ENCODE peak calls at places on chromosomes 1 and 21, in five cellular contexts. O is CD8-positive, alpha-beta T cell; V is activated naive CD4-positive, alpha-beta T cell; B is iris pigment epithelial cell; F is breast epithelium. L is an unnamed sample.

GRCh38 chr1:15328245-15328784 is 81.3 kb downstream of the FHAD1 start:
- DNase-seq in B (no peak), O (no peak), V (no peak), F (no peak), L (no peak)

GRCh38 chr1:162943627-162944026 is 82.7 kb upstream of the CCDC190 start:
- DNase-seq in V (no peak), B (peak), F (no peak), O (no peak), L (no peak)

GRCh38 chr1:80882552-80882951 is 918.2 kb upstream of the ADGRL2 start:
- DNase-seq in V (no peak), B (peak), O (no peak), F (no peak), L (no peak)

GRCh38 chr1:245332513-245332912 is 177.7 kb downstream of the KIF26B start:
- DNase-seq in B (no peak), F (no peak), V (no peak), O (no peak), L (no peak)

GRCh38 chr1:201223852-201224670 is 33.4 kb downstream of the IGFN1 start:
- DNase-seq in F (no peak), B (no peak), O (no peak), V (no peak), L (no peak)

GRCh38 chr21:44094832-44095231 is 12.4 kb upstream of the PWP2 start:
- DNase-seq in F (no peak), V (no peak), B (no peak), O (no peak), L (no peak)

GRCh38 chr1:234645474-234645953 is 35.5 kb upstream of the IRF2BP2 start:
- DNase-seq in B (no peak), O (no peak), V (no peak), F (no peak), L (no peak)

GRCh38 chr1:83798965-83799364 is 200.0 kb downstream of the TTLL7 start:
- DNase-seq in B (no peak), O (no peak), V (no peak), F (no peak), L (no peak)

GRCh38 chr1:230905733-230906132 is 37.4 kb upstream of the C1orf198 start:
- DNase-seq in B (no peak), F (no peak), O (no peak), V (no peak), L (peak)

GRCh38 chr1:171267391-171267790 is 19.1 kb downstream of the FMO1 start:
- DNase-seq in B (peak), F (no peak), V (no peak), O (no peak), L (no peak)

GRCh38 chr1:234627009-234627950 is 17.3 kb upstream of the IRF2BP2 start:
- DNase-seq in B (no peak), V (no peak), F (no peak), O (no peak), L (no peak)

GRCh38 chr1:24899581-24900485 is 30.2 kb downstream of the RUNX3 start:
- DNase-seq in F (no peak), O (no peak), B (no peak), V (no peak), L (peak)

GRCh38 chr1:248841702-248842395 is 3.8 kb downstream of the ZNF672 start:
- DNase-seq in B (peak), O (no peak), V (no peak), F (no peak), L (no peak)

GRCh38 chr1:156652131-156652991 is 10.4 kb downstream of the BCAN start:
- DNase-seq in O (no peak), V (no peak), B (peak), F (no peak), L (no peak)

GRCh38 chr1:117178756-117179155 is 32.0 kb downstream of the VTCN1 start:
- DNase-seq in O (no peak), V (no peak), F (no peak), B (no peak), L (no peak)

GRCh38 chr21:15586752-15587436 is 142.9 kb upstream of the USP25 start:
- DNase-seq in V (no peak), O (no peak), F (no peak), B (no peak), L (no peak)

GRCh38 chr1:2973661-2974593 is 47.3 kb upstream of the ACTRT2 start:
- DNase-seq in O (no peak), V (no peak), B (no peak), F (peak), L (no peak)

GRCh38 chr1:240189386-240189989 is 97.8 kb downstream of the FMN2 start:
- DNase-seq in O (peak), F (no peak), B (peak), V (no peak), L (no peak)

GRCh38 chr1:25054526-25054925 is 124.5 kb upstream of the RUNX3 start:
- DNase-seq in O (no peak), V (no peak), B (no peak), F (peak), L (no peak)

GRCh38 chr1:9361630-9362256 is 69.0 kb downstream of the SPSB1 start:
- DNase-seq in O (no peak), V (no peak), F (no peak), B (no peak), L (no peak)

GRCh38 chr1:21750841-21751240 is 32.1 kb downstream of the USP48 start:
- DNase-seq in F (no peak), B (no peak), O (no peak), V (no peak), L (no peak)

GRCh38 chr1:200206761-200207160 is 179.3 kb downstream of the NR5A2 start:
- DNase-seq in V (no peak), O (no peak), B (no peak), F (no peak), L (no peak)

GRCh38 chr1:160365325-160365724 is 1.5 kb upstream of the NHLH1 start:
- DNase-seq in O (no peak), B (no peak), V (no peak), F (no peak), L (no peak)

GRCh38 chr1:6801998-6802397 is 16.7 kb downstream of the CAMTA1 start:
- DNase-seq in V (no peak), O (no peak), B (peak), F (no peak), L (no peak)

GRCh38 chr1:153800516-153800915 is 25.3 kb downstream of the SLC27A3 start:
- DNase-seq in F (no peak), O (no peak), B (no peak), V (no peak), L (no peak)

GRCh38 chr1:25619101-25619890 is 2.7 kb downstream of the MAN1C1 start:
- DNase-seq in F (no peak), O (no peak), V (peak), B (peak), L (peak)

GRCh38 chr1:154749078-154749760 is 120.9 kb downstream of the KCNN3 start:
- DNase-seq in O (no peak), B (peak), F (no peak), V (no peak), L (no peak)

GRCh38 chr1:46961066-46961758 is 19.9 kb upstream of the CYP4A11 start:
- DNase-seq in F (no peak), V (no peak), B (no peak), O (no peak), L (no peak)

GRCh38 chr1:231091853-231092301 is 51.8 kb upstream of the FAM89A start:
- DNase-seq in O (no peak), B (peak), F (no peak), V (no peak), L (no peak)

GRCh38 chr1:235215453-235215852 is 54.4 kb upstream of the RBM34 start:
- DNase-seq in B (no peak), V (no peak), F (no peak), O (no peak), L (no peak)

GRCh38 chr1:192861860-192862259 is 53.0 kb downstream of the RGS2 start:
- DNase-seq in V (no peak), F (no peak), O (no peak), B (peak), L (no peak)

GRCh38 chr21:46056450-46056903 is 41.4 kb upstream of the COL6A2 start:
- DNase-seq in V (no peak), B (peak), O (no peak), F (peak), L (no peak)

GRCh38 chr1:170218261-170218660 is 72.5 kb downstream of the NTMT2 start:
- DNase-seq in F (no peak), O (no peak), V (no peak), B (no peak), L (no peak)

GRCh38 chr1:5423109-5423508 is 569.1 kb downstream of the NPHP4 start:
- DNase-seq in B (no peak), O (peak), V (no peak), F (no peak), L (no peak)

GRCh38 chr1:118154220-118154619 is 30.8 kb downstream of the SPAG17 start:
- DNase-seq in F (no peak), B (peak), V (no peak), O (no peak), L (no peak)

GRCh38 chr21:44347911-44348451 is 5.4 kb upstream of the TRPM2 start:
- DNase-seq in B (no peak), O (no peak), V (no peak), F (peak), L (no peak)

GRCh38 chr1:245310605-245311531 is 156.1 kb downstream of the KIF26B start:
- DNase-seq in B (no peak), V (no peak), F (no peak), O (no peak), L (no peak)

GRCh38 chr1:78284354-78284753 is 206.4 kb upstream of the PTGFR start:
- DNase-seq in O (no peak), V (no peak), F (no peak), B (peak), L (no peak)

GRCh38 chr1:51316113-51316763 is 14.1 kb downstream of the TTC39A start:
- DNase-seq in V (no peak), O (no peak), F (no peak), B (no peak), L (no peak)

GRCh38 chr21:39518055-39518844 is 66.5 kb downstream of the SH3BGR start:
- DNase-seq in V (no peak), B (peak), F (no peak), O (peak), L (peak)

L was measured in frontal cortex.